ENCODE peak calls at places on chromosomes 5 and 9, in seven cellular contexts. X, A, C, I, S, M and L are unnamed samples.

GRCh38 chr9:84435902-84436301 is 95.3 kb upstream of the SLC28A3 start:
- DNase-seq in S (no peak), X (no peak), M (no peak), C (no peak), A (no peak), I (no peak), L (no peak)

GRCh38 chr9:93826209-93826608 is 128.9 kb downstream of the BARX1 start:
- DNase-seq in X (no peak), A (no peak), C (no peak), M (no peak), S (no peak), I (peak), L (no peak)

GRCh38 chr5:69129413-69129812 is 35.6 kb downstream of the SLC30A5 start:
- DNase-seq in S (no peak), M (no peak), A (no peak), X (no peak), I (no peak), C (no peak), L (no peak)

GRCh38 chr5:124235576-124235975 is 510.9 kb downstream of the ZNF608 start:
- DNase-seq in X (no peak), M (no peak), C (no peak), A (peak), I (no peak), S (no peak), L (no peak)

GRCh38 chr9:117704597-117704996 is 394 bp downstream of the TLR4 start:
- DNase-seq in X (no peak), M (no peak), C (no peak), S (no peak), I (no peak), A (no peak), L (no peak)

GRCh38 chr5:149563461-149563860 is 12.2 kb upstream of the CSNK1A1 start:
- DNase-seq in C (no peak), S (no peak), X (no peak), A (no peak), M (no peak), I (no peak), L (peak)

GRCh38 chr5:143205386-143205785 is 198.1 kb downstream of the NR3C1 start:
- DNase-seq in I (no peak), S (no peak), C (no peak), A (no peak), X (no peak), M (no peak), L (no peak)

GRCh38 chr9:76734716-76735115 is 29.5 kb upstream of the PCA3 start:
- DNase-seq in X (no peak), A (no peak), M (no peak), C (no peak), S (no peak), I (no peak), L (no peak)

GRCh38 chr5:68336200-68336599 is 120.6 kb downstream of the PIK3R1 start:
- DNase-seq in A (no peak), M (no peak), S (no peak), I (no peak), C (no peak), X (no peak), L (no peak)

GRCh38 chr5:68220260-68220659 is 4.7 kb downstream of the PIK3R1 start:
- DNase-seq in C (no peak), X (no peak), M (no peak), A (no peak), I (no peak), S (no peak), L (no peak)

GRCh38 chr9:83359039-83359438 is 179.2 kb downstream of the FRMD3 start:
- DNase-seq in M (no peak), X (no peak), I (no peak), C (no peak), S (no peak), A (no peak), L (no peak)

GRCh38 chr9:2800385-2801179 is 43.3 kb downstream of the PUM3 start:
- DNase-seq in C (no peak), A (peak), I (no peak), M (peak), X (no peak), S (no peak), L (no peak)

GRCh38 chr9:132703336-132703735 is 33.1 kb downstream of the GTF3C4 start:
- DNase-seq in C (no peak), S (no peak), A (no peak), X (no peak), I (no peak), M (peak), L (no peak)

GRCh38 chr9:81562221-81563019 is 126.9 kb downstream of the TLE1 start:
- DNase-seq in S (peak), I (no peak), M (peak), C (no peak), X (no peak), A (no peak), L (peak)

GRCh38 chr9:136525841-136526499 is 19.9 kb downstream of the NOTCH1 start:
- DNase-seq in I (no peak), M (peak), A (no peak), X (no peak), S (no peak), C (no peak), L (no peak)

GRCh38 chr9:19965336-19965735 is 176.5 kb upstream of the SLC24A2 start:
- DNase-seq in C (no peak), S (no peak), A (no peak), M (no peak), X (no peak), I (no peak), L (no peak)

GRCh38 chr9:133869674-133870419 is 122.3 kb downstream of the VAV2 start:
- DNase-seq in I (peak), A (peak), S (no peak), M (no peak), C (no peak), X (no peak), L (no peak)

GRCh38 chr5:173310296-173310769 is 17.9 kb downstream of the STC2 start:
- DNase-seq in S (no peak), A (no peak), X (no peak), C (no peak), I (no peak), M (no peak), L (no peak)

GRCh38 chr5:145470382-145470979 is 364.7 kb downstream of the PRELID2 start:
- DNase-seq in I (no peak), M (no peak), S (no peak), A (no peak), X (no peak), C (no peak), L (no peak)

GRCh38 chr9:88681434-88681833 is 146.5 kb downstream of the NXNL2 start:
- DNase-seq in I (no peak), M (peak), A (no peak), C (no peak), X (no peak), S (no peak), L (no peak)

GRCh38 chr5:71938886-71939285 is 168.4 kb upstream of the MAP1B start:
- DNase-seq in I (no peak), A (no peak), X (no peak), M (peak), C (no peak), S (no peak), L (no peak)

GRCh38 chr5:108655750-108656450 is 91.8 kb upstream of the FER start:
- DNase-seq in A (no peak), M (no peak), C (no peak), S (no peak), X (no peak), I (no peak), L (no peak)

GRCh38 chr5:165714594-165714993 is 2209.2 kb downstream of the MAT2B start:
- DNase-seq in X (no peak), C (no peak), A (no peak), S (no peak), M (no peak), I (no peak), L (no peak)

GRCh38 chr9:121822093-121823085 is 171.0 kb downstream of the DAB2IP start:
- DNase-seq in I (no peak), X (no peak), S (no peak), A (no peak), C (no peak), M (no peak), L (no peak)

GRCh38 chr9:19162956-19163355 is 35.7 kb upstream of the PLIN2 start:
- DNase-seq in M (no peak), I (no peak), X (no peak), C (no peak), A (no peak), S (no peak), L (no peak)

GRCh38 chr9:5510360-5510931 is at the start of gene PDCD1LG2:
- DNase-seq in S (no peak), A (peak), I (no peak), C (peak), X (no peak), M (no peak), L (no peak)

GRCh38 chr9:2631263-2631662 is 9.7 kb downstream of the VLDLR start:
- DNase-seq in S (no peak), A (no peak), M (no peak), X (no peak), I (no peak), C (no peak), L (no peak)

DNA sequence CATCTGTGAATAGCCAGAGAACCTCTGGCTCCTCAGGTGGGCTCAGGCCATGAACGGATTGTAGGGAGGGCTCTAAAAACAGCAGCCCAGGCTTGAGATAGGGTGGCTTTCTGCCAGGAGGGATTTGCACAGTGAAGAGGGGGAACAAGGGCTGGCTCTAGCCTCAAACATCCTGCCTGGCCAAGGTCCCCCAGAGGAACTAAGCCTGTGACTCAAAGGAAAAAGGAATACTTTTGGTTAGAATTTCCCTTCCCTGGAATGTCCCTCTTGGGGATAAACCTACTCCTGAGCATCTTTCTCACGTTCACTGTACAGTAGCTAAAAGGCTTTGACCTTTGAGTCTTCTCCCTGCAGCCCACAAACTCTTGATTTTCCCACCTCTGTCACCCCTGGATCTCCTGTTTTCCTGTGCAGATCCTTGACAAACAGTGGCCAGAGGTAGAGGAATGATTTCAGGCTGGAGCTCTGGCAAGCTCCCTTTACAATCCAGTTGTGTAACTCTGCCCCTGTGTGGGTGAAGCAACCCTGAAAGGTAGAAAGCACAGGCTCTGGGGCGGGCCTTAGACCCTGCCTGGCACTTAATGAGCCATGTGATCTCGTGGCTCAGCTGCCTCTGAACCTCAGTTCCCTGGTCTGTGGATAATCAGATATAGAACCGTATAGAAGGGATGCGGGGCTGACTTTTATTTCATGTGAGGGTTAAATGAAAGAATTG is 17.4 kb downstream of the SEC61B start:
- DNase-seq in C (no peak), M (no peak), A (no peak), I (no peak), S (no peak), X (no peak), L (no peak)
- TF ChIP-seq SIN3A in C (no peak), M (no peak), A (no peak), I (no peak), S (no peak), X (no peak), L (no peak)

GRCh38 chr5:95669540-95669939 is 13.3 kb downstream of the SPATA9 start:
- DNase-seq in M (no peak), C (no peak), A (no peak), I (no peak), S (no peak), X (no peak), L (no peak)
- TF ChIP-seq SIN3A in M (no peak), C (no peak), A (no peak), I (no peak), S (no peak), X (no peak), L (no peak)

GRCh38 chr9:98545041-98545440 is 163.7 kb downstream of the GABBR2 start:
- DNase-seq in A (no peak), I (no peak), M (no peak), S (no peak), C (no peak), X (no peak), L (no peak)
- TF ChIP-seq SIN3A in A (no peak), I (no peak), M (no peak), S (no peak), C (no peak), X (no peak), L (no peak)

GRCh38 chr9:13941686-13942085 is 372.3 kb downstream of the NFIB start:
- DNase-seq in I (no peak), A (no peak), C (no peak), S (no peak), M (no peak), X (no peak), L (no peak)
- TF ChIP-seq SIN3A in I (no peak), A (no peak), C (no peak), S (no peak), M (no peak), X (no peak), L (no peak)

GRCh38 chr5:138974227-138975063 is 99.3 kb upstream of the LRRTM2 start:
- DNase-seq in A (no peak), M (no peak), S (no peak), I (no peak), X (no peak), C (no peak), L (no peak)
- TF ChIP-seq SIN3A in A (no peak), M (no peak), S (no peak), I (no peak), X (no peak), C (no peak), L (no peak)

DNA sequence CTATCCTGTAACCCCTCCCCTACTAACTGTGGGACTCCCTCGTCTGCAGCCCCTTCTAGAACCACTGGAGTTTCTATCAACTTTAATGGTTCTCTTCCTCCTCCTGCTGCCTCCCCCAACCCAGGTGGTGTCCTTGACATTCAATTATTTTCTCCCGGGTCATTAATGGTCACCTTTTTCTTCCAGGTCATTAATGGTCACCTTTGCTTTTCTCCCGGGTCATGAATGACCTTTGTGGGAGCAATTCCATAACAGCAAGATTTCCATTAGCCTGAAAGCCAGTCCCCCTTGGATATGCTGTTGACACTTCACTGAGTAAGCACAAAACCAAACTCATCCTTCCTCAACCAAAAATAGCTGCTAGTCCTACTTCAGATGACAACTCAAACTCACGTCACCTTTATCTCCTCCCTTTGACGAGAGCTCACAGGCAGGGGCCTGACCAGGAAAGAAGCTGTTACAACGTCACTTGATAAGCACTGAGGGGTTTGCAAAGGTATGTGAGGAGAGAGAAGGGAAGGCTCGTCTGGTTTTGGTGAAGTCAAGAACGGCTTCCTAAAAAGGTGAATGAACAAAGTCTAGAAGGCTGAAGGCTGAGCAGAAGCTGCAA is 10.9 kb downstream of the CCDC127 start:
- DNase-seq in C (no peak), S (no peak), X (no peak), A (no peak), M (no peak), I (no peak), L (no peak)
- TF ChIP-seq SIN3A in C (no peak), S (no peak), X (no peak), A (no peak), M (no peak), I (no peak), L (no peak)

DNA sequence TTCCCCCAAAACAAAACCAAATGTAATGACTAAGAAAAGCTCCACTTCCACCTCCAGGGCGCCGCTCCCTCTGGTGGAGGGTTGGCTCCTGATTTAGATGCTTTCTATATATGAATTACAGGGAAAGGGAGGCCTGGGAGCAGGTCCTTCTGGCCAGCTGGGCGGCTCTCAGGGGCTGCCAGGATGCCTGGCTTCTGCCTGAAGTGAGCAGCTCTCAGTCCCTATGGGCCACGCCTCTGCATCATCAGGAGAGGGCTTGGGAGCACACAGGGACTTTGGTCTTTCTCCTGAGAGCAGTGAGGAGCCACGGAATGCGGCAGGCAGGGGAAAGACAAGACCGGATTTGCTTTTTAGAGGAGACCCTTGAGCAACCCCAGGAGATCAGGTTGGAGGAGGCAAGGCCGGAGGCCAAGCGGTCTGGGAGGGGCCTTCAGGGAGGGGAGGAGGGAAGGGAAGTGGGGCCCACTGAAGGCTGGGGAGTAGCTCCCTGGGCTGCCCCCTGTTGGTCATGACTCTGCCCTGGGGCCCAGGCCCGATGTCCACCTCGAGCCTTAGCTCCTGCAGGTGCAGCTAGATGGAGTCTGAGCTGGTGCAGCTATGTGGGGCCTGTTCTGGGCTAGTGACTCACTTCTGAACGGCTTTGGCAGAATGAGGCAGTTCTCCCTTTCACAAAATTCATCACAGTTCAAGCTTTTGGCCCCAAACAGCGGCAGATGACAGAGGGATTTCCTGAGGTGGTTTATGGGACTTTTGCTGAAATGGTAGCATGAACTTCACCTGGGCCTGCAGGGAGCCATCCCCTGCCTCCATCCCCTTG is 11.3 kb upstream of the GRHPR start:
- DNase-seq in M (peak), X (no peak), S (no peak), A (no peak), C (no peak), I (peak), L (no peak)
- TF ChIP-seq SIN3A in M (no peak), X (no peak), S (no peak), A (no peak), C (no peak), I (no peak), L (no peak)

GRCh38 chr5:78594946-78595921 is 53.3 kb downstream of the LHFPL2 start:
- DNase-seq in X (no peak), S (peak), I (peak), A (no peak), M (peak), C (no peak), L (peak)
- TF ChIP-seq SIN3A in X (no peak), S (peak), I (no peak), A (peak), M (no peak), C (no peak), L (no peak)

DNA sequence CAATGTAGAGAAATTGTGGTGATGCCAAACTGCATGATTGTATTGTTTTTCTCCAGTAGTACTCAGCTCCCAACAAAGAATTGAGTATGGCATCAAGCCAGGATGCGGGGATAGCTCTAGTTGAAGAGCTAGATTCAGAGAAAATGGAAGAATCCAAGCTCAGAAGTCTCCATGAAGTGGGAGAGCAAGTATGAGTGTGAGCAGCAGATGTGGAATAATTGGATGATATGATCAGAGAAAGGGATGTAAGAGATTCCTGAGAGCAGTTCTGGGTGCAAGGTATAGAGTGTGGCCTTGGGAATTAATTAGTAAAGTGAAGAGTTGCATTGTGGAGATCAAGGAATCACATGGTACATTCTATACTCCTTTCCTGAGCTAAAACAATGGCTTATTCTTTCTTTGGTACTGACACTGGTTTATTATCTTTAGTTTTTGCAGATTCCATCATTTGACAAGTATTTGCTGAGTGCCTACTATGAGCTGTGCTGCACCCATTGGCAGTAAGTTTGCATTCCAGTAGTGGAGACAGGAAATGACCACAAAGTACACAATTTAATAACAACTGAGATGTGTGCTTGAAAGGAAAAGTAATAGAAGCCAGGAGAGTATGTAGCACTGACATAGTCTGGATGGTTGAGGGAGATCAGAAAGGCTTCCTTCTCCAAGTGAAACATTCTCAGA is 177.1 kb downstream of the CPLANE1 start:
- DNase-seq in M (peak), I (no peak), X (no peak), C (no peak), S (no peak), A (no peak), L (no peak)
- TF ChIP-seq SIN3A in M (no peak), I (no peak), X (no peak), C (no peak), S (no peak), A (no peak), L (no peak)